ENCODE peak calls at places on chromosome 5, in ten cellular contexts. One of them, this sample, is unnamed.

GRCh38 chr5:175059687-175060194 is 335.4 kb downstream of the MSX2 start:
- DNase-seq in astrocyte of the spinal cord: peak; percentile 80
- DNase-seq in NCI-H1092 treated with DMSO at 0.1 percent for 48 hours: peak; percentile 31
- DNase-seq in A549: peak; percentile 76
- DNase-seq in SJSA1: peak; percentile 40
- DNase-seq in cardiac muscle cell: no peak
- DNase-seq in activated CD4-positive, alpha-beta T cell treated with anti-CD3 and anti-CD28 coated beads, Interleukin-2, amount 10 ng/mL, durations not matched to agents 7 days and 5 days: peak; percentile 7
- DNase-seq in pons: peak; percentile 53
- DNase-seq in RWPE1: no peak
- DNase-seq in hepatic stellate cell: no peak
- DNase-seq in this sample: peak; percentile 54

GRCh38 chr5:20524956-20525529 is 537.0 kb upstream of the CDH18 start:
- DNase-seq in astrocyte of the spinal cord: peak; percentile 74
- DNase-seq in NCI-H1092 treated with DMSO at 0.1 percent for 48 hours: no peak
- DNase-seq in A549: no peak
- DNase-seq in SJSA1: no peak
- DNase-seq in cardiac muscle cell: peak; percentile 45
- DNase-seq in activated CD4-positive, alpha-beta T cell treated with anti-CD3 and anti-CD28 coated beads, Interleukin-2, amount 10 ng/mL, durations not matched to agents 7 days and 5 days: no peak
- DNase-seq in pons: no peak
- DNase-seq in RWPE1: no peak
- DNase-seq in hepatic stellate cell: no peak
- DNase-seq in this sample: no peak

GRCh38 chr5:139845846-139846681 is 50.5 kb downstream of the PSD2 start:
- DNase-seq in astrocyte of the spinal cord: no peak
- DNase-seq in NCI-H1092 treated with DMSO at 0.1 percent for 48 hours: no peak
- DNase-seq in A549: no peak
- DNase-seq in SJSA1: no peak
- DNase-seq in cardiac muscle cell: no peak
- DNase-seq in activated CD4-positive, alpha-beta T cell treated with anti-CD3 and anti-CD28 coated beads, Interleukin-2, amount 10 ng/mL, durations not matched to agents 7 days and 5 days: no peak
- DNase-seq in pons: peak; percentile 53
- DNase-seq in RWPE1: no peak
- DNase-seq in hepatic stellate cell: no peak
- DNase-seq in this sample: no peak

GRCh38 chr5:9363026-9363793 is 182.7 kb downstream of the SEMA5A start:
- DNase-seq in astrocyte of the spinal cord: peak; percentile 20
- DNase-seq in NCI-H1092 treated with DMSO at 0.1 percent for 48 hours: no peak
- DNase-seq in A549: no peak
- DNase-seq in SJSA1: no peak
- DNase-seq in cardiac muscle cell: peak; percentile 60
- DNase-seq in activated CD4-positive, alpha-beta T cell treated with anti-CD3 and anti-CD28 coated beads, Interleukin-2, amount 10 ng/mL, durations not matched to agents 7 days and 5 days: no peak
- DNase-seq in pons: no peak
- DNase-seq in RWPE1: no peak
- DNase-seq in hepatic stellate cell: no peak
- DNase-seq in this sample: no peak

GRCh38 chr5:107893642-107894041 is 222.9 kb upstream of the EFNA5 start:
- DNase-seq in astrocyte of the spinal cord: peak; percentile 68
- DNase-seq in NCI-H1092 treated with DMSO at 0.1 percent for 48 hours: no peak
- DNase-seq in A549: no peak
- DNase-seq in SJSA1: no peak
- DNase-seq in cardiac muscle cell: peak; percentile 82
- DNase-seq in activated CD4-positive, alpha-beta T cell treated with anti-CD3 and anti-CD28 coated beads, Interleukin-2, amount 10 ng/mL, durations not matched to agents 7 days and 5 days: no peak
- DNase-seq in pons: no peak
- DNase-seq in RWPE1: peak; percentile 60
- DNase-seq in hepatic stellate cell: no peak
- DNase-seq in this sample: no peak

GRCh38 chr5:100758780-100759179 is 144.3 kb downstream of the ST8SIA4 start:
- DNase-seq in astrocyte of the spinal cord: no peak
- DNase-seq in NCI-H1092 treated with DMSO at 0.1 percent for 48 hours: peak; percentile 1
- DNase-seq in A549: no peak
- DNase-seq in SJSA1: no peak
- DNase-seq in cardiac muscle cell: no peak
- DNase-seq in activated CD4-positive, alpha-beta T cell treated with anti-CD3 and anti-CD28 coated beads, Interleukin-2, amount 10 ng/mL, durations not matched to agents 7 days and 5 days: no peak
- DNase-seq in pons: no peak
- DNase-seq in RWPE1: no peak
- DNase-seq in hepatic stellate cell: no peak
- DNase-seq in this sample: no peak

GRCh38 chr5:66967826-66968262 is 228.8 kb downstream of the CD180 start:
- DNase-seq in astrocyte of the spinal cord: no peak
- DNase-seq in NCI-H1092 treated with DMSO at 0.1 percent for 48 hours: no peak
- DNase-seq in A549: no peak
- DNase-seq in SJSA1: no peak
- DNase-seq in cardiac muscle cell: peak; percentile 61
- DNase-seq in activated CD4-positive, alpha-beta T cell treated with anti-CD3 and anti-CD28 coated beads, Interleukin-2, amount 10 ng/mL, durations not matched to agents 7 days and 5 days: no peak
- DNase-seq in pons: no peak
- DNase-seq in RWPE1: no peak
- DNase-seq in hepatic stellate cell: no peak
- DNase-seq in this sample: no peak

GRCh38 chr5:5126444-5126843 is 13.7 kb upstream of the ADAMTS16 start:
- DNase-seq in astrocyte of the spinal cord: peak; percentile 70
- DNase-seq in NCI-H1092 treated with DMSO at 0.1 percent for 48 hours: no peak
- DNase-seq in A549: peak; percentile 37
- DNase-seq in SJSA1: peak; percentile 40
- DNase-seq in cardiac muscle cell: no peak
- DNase-seq in activated CD4-positive, alpha-beta T cell treated with anti-CD3 and anti-CD28 coated beads, Interleukin-2, amount 10 ng/mL, durations not matched to agents 7 days and 5 days: no peak
- DNase-seq in pons: no peak
- DNase-seq in RWPE1: peak; percentile 85
- DNase-seq in hepatic stellate cell: no peak
- DNase-seq in this sample: no peak

GRCh38 chr5:136613243-136613642 is 247.9 kb upstream of the TRPC7 start:
- DNase-seq in astrocyte of the spinal cord: no peak
- DNase-seq in NCI-H1092 treated with DMSO at 0.1 percent for 48 hours: no peak
- DNase-seq in A549: no peak
- DNase-seq in SJSA1: no peak
- DNase-seq in cardiac muscle cell: no peak
- DNase-seq in activated CD4-positive, alpha-beta T cell treated with anti-CD3 and anti-CD28 coated beads, Interleukin-2, amount 10 ng/mL, durations not matched to agents 7 days and 5 days: no peak
- DNase-seq in pons: no peak
- DNase-seq in RWPE1: no peak
- DNase-seq in hepatic stellate cell: no peak
- DNase-seq in this sample: no peak